ENCODE peak calls at places on chromosomes 5 and 9, in seven cellular contexts. E, P, A, O, Z, L and J are unnamed samples.
A peak's percentile ranks its signal among the peaks of the same experiment; 100 is the strongest.

GRCh38 chr5:140977003-140977402 is 10.7 kb downstream of the PCDHAC2 start:
- DNase-seq in O (no peak), L (no peak), E (peak; percentile 56), A (no peak), Z (no peak), P (no peak), J (no peak)

GRCh38 chr5:15763754-15764153 is 263.8 kb downstream of the FBXL7 start:
- DNase-seq in L (no peak), A (no peak), Z (no peak), O (no peak), E (peak; percentile 65), P (no peak), J (peak; percentile 18)

GRCh38 chr9:134556531-134557068 is 85.0 kb upstream of the COL5A1 start:
- DNase-seq in L (peak; percentile 61), O (no peak), A (peak; percentile 60), P (no peak), E (peak; percentile 91), Z (peak; percentile 62), J (peak; percentile 66)

GRCh38 chr9:89743216-89743575 is 138.4 kb downstream of the GADD45G start:
- DNase-seq in E (no peak), O (peak; percentile 67), P (no peak), A (no peak), Z (no peak), L (no peak), J (no peak)

GRCh38 chr9:127492616-127493015 is 41.3 kb downstream of the LRSAM1 start:
- DNase-seq in A (no peak), P (no peak), O (no peak), L (no peak), E (no peak), Z (no peak), J (no peak)

GRCh38 chr5:35815089-35815936 is 41.4 kb upstream of the IL7R start:
- DNase-seq in Z (no peak), E (no peak), O (no peak), L (no peak), P (no peak), A (no peak), J (peak; percentile 58)

GRCh38 chr5:51652980-51653379 is 269.7 kb downstream of the ISL1 start:
- DNase-seq in E (no peak), O (no peak), Z (no peak), P (no peak), A (no peak), L (no peak), J (no peak)

GRCh38 chr5:168934186-168934585 is 355.0 kb upstream of the PANK3 start:
- DNase-seq in L (no peak), E (no peak), O (no peak), P (no peak), A (no peak), Z (no peak), J (no peak)

GRCh38 chr9:126438757-126439401 is 112.2 kb downstream of the MVB12B start:
- DNase-seq in O (no peak), P (no peak), L (no peak), E (no peak), Z (no peak), A (peak; percentile 59), J (no peak)

GRCh38 chr9:109251080-109251775 is 69.6 kb downstream of the EPB41L4B start:
- DNase-seq in L (no peak), Z (no peak), A (no peak), E (peak; percentile 18), O (no peak), P (peak; percentile 67), J (peak; percentile 74)

GRCh38 chr9:136020206-136020605 is 59.0 kb upstream of the UBAC1 start:
- DNase-seq in O (no peak), E (no peak), Z (no peak), P (no peak), L (no peak), A (no peak), J (no peak)

GRCh38 chr9:124215551-124215910 is 42.2 kb upstream of the NEK6 start:
- DNase-seq in E (no peak), Z (peak; percentile 28), A (peak; percentile 38), L (no peak), P (no peak), O (peak; percentile 9), J (no peak)

GRCh38 chr9:124214596-124215550 is 42.9 kb upstream of the NEK6 start:
- DNase-seq in E (no peak), P (no peak), L (no peak), A (peak; percentile 45), Z (peak; percentile 60), O (peak; percentile 15), J (no peak)

GRCh38 chr9:124217839-124218437 is 39.8 kb upstream of the NEK6 start:
- DNase-seq in Z (peak; percentile 40), A (peak; percentile 65), L (no peak), O (peak; percentile 68), P (no peak), E (no peak), J (no peak)

GRCh38 chr9:124215956-124216355 is 41.8 kb upstream of the NEK6 start:
- DNase-seq in A (peak; percentile 22), E (no peak), Z (peak; percentile 35), O (no peak), L (no peak), P (no peak), J (no peak)

DNA sequence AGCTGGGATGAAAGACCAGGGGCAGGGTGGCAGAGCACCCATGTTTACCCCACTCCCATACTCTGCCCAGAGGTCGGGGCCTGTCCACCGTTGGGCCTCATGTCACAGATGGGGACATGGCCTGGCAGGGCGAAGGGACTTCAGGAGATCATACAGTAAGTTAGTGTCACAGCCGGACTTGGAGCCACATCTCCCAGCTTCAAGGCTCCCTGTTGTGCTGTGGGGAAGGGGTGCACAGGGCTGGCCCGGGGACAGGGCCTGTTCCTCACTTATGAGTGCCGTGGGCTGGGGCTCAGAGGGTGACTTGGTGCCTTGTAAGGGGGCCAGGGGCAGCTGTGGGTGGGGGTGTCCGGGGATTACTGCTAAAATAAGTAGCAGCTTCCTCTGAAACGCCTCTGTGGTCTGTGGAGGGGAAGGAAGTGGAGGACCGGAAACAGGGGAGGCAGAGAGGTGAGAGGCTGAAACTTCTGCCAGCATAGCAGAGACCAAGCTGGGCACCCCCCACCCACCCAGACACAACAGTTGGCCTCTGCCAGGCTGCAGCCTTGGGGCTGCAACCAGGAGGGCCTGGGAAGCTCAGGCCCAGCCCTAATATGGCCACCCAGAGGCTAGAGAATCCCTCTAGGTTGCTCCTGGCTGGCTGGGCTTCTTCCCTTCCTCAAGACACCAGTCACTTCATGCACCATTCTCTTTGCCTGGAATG is 41.1 kb upstream of the NEK6 start:
- DNase-seq in Z (peak; percentile 65), O (peak; percentile 87), A (peak; percentile 71), L (peak; percentile 69), E (no peak), P (no peak), J (no peak)
- H3K4me3 ChIP-seq in Z (no peak overlapping the region), O (no peak overlapping the region), A (no peak overlapping the region), L (no peak overlapping the region), E (no peak overlapping the region), P (no peak overlapping the region), J (no peak overlapping the region)

GRCh38 chr5:127878174-127878750 is 175.1 kb downstream of the CCDC192 start:
- DNase-seq in L (no peak), E (peak; percentile 47), O (no peak), A (no peak), Z (no peak), P (no peak), J (peak; percentile 76)
- TF ChIP-seq CTCF in L (peak; percentile 45), E (peak; percentile 70), O (peak; percentile 21), A (no peak), Z (no peak), P (no peak), J (peak; percentile 81)

DNA sequence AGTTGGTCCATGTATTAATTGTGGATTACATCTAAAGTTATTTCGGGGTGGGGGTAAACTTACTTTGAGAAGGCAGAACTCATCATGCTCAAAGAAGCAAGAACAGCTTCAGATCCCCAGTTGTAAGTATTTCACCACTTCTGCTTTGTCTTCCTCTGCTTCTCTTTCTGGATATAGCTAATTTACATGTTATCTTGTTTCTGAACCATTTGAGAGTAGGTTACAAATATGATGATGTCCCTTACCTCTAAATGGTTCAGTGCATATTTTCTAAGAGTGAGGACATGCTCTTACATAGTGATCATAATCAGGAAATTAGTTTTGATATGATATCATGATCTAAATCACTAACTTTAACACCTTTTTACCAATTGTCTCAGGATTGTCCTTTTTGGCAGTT is 11.9 kb downstream of the TRIO start:
- DNase-seq in Z (no peak), E (no peak), O (no peak), P (no peak), A (no peak), L (no peak), J (no peak)
- H3K4me3 ChIP-seq in Z (no peak overlapping the region), E (no peak overlapping the region), O (no peak overlapping the region), P (no peak overlapping the region), A (no peak overlapping the region), L (no peak overlapping the region), J (no peak overlapping the region)

GRCh38 chr5:108060340-108060739 is 321.6 kb downstream of the FBXL17 start:
- DNase-seq in E (no peak), A (no peak), L (no peak), P (no peak), Z (no peak), O (no peak), J (no peak)
- TF ChIP-seq CTCF in E (no peak), A (no peak), L (no peak), P (no peak), Z (no peak), O (no peak), J (no peak)

DNA sequence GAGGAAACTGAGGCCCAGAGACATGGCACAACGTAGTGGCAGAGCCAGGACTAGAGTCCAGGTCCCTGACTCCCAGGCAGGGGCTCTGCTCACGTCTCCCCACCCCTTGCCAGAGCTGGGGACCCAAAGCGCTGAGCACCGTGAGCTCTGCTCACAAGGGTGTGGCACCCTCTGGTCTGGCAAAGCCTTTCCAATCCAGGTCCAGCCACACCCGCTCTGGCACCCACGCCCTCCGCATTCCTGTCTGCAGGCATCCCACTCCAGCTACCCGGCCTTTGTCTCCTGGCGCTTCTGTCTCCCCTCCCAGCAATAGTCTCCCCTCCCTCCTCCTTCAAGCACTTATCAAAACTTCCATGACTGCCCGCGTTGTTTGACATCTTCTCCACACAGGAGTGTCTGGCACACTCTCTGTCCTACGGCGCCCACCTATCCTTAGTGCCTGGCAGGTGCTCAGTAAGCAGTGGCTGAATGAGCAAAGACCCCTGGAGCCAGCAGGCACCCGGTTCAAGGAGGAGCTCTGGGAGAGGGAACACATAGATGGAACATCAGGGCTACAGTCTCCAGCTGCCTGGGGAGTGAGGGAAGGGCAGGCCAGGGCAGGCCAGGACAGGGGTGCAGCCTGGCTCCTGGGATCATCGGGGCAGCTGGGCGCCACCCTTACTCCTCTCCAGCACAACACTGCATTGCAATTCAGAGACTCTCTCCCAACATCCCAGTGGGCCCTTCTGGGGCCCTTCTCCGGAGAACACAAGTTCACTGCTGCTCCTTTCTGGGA is 12.0 kb downstream of the HIGD2A start:
- DNase-seq in Z (peak; percentile 59), L (no peak), A (no peak), P (no peak), O (no peak), E (no peak), J (no peak)
- H3K4me3 ChIP-seq in Z (no peak overlapping the region), L (no peak overlapping the region), A (no peak overlapping the region), P (no peak overlapping the region), O (no peak overlapping the region), E (no peak overlapping the region), J (no peak overlapping the region)

GRCh38 chr5:180294401-180294800 is 2.5 kb upstream of the MAPK9 start:
- DNase-seq in E (no peak), Z (no peak), L (no peak), P (no peak), A (no peak), O (no peak), J (no peak)
- TF ChIP-seq CTCF in E (no peak), Z (no peak), L (no peak), P (no peak), A (no peak), O (no peak), J (no peak)